ENCODE peak calls at places on chromosomes 2 and 18, in five cellular contexts. Y, P, R, Q and I are unnamed samples.

GRCh38 chr2:144020047-144020446 is 499.9 kb downstream of the ZEB2 start:
- DNase-seq in Y (no peak), P (no peak), R (no peak), Q (no peak), I (no peak)

GRCh38 chr2:217903859-217904613 is 98.8 kb downstream of the TNS1 start:
- DNase-seq in Y (peak; percentile 36), P (no peak), R (no peak), Q (peak; percentile 94), I (no peak)

GRCh38 chr2:122163596-122163995 is 408.1 kb downstream of the TSN start:
- DNase-seq in Y (no peak), P (no peak), R (no peak), Q (no peak), I (no peak)

GRCh38 chr2:216792222-216793001 is 67.5 kb downstream of the TNP1 start:
- DNase-seq in Y (peak; percentile 21), P (peak; percentile 32), R (peak; percentile 94), Q (peak; percentile 79), I (no peak)

GRCh38 chr2:169693344-169693743 is 861 bp downstream of the CFAP210 start:
- DNase-seq in Y (no peak), P (no peak), R (no peak), Q (no peak), I (no peak)

GRCh38 chr18:25453556-25454269 is 101.7 kb upstream of the ZNF521 start:
- DNase-seq in Y (no peak), P (peak; percentile 6), R (peak; percentile 31), Q (no peak), I (no peak)

GRCh38 chr2:224518806-224519580 is 66.2 kb downstream of the CUL3 start:
- DNase-seq in Y (peak; percentile 57), P (peak; percentile 32), R (no peak), Q (no peak), I (no peak)

GRCh38 chr2:20611077-20611843 is 39.6 kb downstream of the HS1BP3 start:
- DNase-seq in Y (peak; percentile 99), P (no peak), R (peak; percentile 56), Q (peak; percentile 95), I (no peak)

GRCh38 chr2:31428001-31428418 is 13.5 kb upstream of the XDH start:
- DNase-seq in Y (no peak), P (peak; percentile 56), R (no peak), Q (no peak), I (no peak)

GRCh38 chr2:37829202-37829601 is 95.9 kb upstream of the RMDN2 start:
- DNase-seq in Y (peak; percentile 61), P (peak; percentile 71), R (peak; percentile 89), Q (no peak), I (no peak)

GRCh38 chr18:27921392-27921791 is 255.5 kb downstream of the CDH2 start:
- DNase-seq in Y (no peak), P (no peak), R (no peak), Q (no peak), I (no peak)

GRCh38 chr18:11136241-11136640 is 13.1 kb downstream of the PIEZO2 start:
- DNase-seq in Y (peak; percentile 27), P (no peak), R (no peak), Q (no peak), I (no peak)

GRCh38 chr2:173716458-173717052 is 248.6 kb downstream of the SP3 start:
- DNase-seq in Y (no peak), P (peak; percentile 72), R (no peak), Q (no peak), I (no peak)

GRCh38 chr18:10530852-10531251 is 5.0 kb downstream of the NAPG start:
- DNase-seq in Y (no peak), P (peak; percentile 61), R (no peak), Q (no peak), I (no peak)

GRCh38 chr18:22411442-22411841 is 6.3 kb downstream of the CTAGE1 start:
- DNase-seq in Y (no peak), P (no peak), R (no peak), Q (no peak), I (no peak)

GRCh38 chr2:199019898-199020507 is 437.7 kb downstream of the SATB2 start:
- DNase-seq in Y (peak; percentile 17), P (peak; percentile 7), R (peak; percentile 41), Q (no peak), I (no peak)

GRCh38 chr18:36382151-36382550 is 84.6 kb downstream of the FHOD3 start:
- DNase-seq in Y (no peak), P (no peak), R (no peak), Q (no peak), I (no peak)

DNA sequence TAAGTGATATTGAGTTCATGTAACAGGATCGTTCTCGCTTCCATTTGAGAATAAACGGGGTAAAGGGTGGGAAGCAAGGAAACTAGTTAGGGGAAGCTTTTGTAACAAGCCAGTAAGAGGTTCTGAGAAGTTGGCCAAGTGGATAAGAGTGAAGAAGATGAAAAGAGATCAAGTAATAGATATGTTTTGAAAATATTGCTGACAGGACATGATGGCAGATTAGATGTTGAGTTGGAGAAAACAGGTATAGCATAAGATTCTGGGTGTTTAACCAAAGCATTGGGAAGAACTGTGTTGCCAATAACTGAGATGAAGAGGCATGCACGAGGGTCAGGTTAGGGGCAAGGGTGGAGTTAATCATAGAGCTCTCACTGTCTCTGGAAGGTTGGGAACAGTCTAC is 330.0 kb upstream of the LRRTM1 start:
- DNase-seq in Y (no peak), P (no peak), R (no peak), Q (no peak), I (no peak)
- TF ChIP-seq CTCF in Y (no peak), P (no peak), R (no peak), Q (no peak), I (no peak)

DNA sequence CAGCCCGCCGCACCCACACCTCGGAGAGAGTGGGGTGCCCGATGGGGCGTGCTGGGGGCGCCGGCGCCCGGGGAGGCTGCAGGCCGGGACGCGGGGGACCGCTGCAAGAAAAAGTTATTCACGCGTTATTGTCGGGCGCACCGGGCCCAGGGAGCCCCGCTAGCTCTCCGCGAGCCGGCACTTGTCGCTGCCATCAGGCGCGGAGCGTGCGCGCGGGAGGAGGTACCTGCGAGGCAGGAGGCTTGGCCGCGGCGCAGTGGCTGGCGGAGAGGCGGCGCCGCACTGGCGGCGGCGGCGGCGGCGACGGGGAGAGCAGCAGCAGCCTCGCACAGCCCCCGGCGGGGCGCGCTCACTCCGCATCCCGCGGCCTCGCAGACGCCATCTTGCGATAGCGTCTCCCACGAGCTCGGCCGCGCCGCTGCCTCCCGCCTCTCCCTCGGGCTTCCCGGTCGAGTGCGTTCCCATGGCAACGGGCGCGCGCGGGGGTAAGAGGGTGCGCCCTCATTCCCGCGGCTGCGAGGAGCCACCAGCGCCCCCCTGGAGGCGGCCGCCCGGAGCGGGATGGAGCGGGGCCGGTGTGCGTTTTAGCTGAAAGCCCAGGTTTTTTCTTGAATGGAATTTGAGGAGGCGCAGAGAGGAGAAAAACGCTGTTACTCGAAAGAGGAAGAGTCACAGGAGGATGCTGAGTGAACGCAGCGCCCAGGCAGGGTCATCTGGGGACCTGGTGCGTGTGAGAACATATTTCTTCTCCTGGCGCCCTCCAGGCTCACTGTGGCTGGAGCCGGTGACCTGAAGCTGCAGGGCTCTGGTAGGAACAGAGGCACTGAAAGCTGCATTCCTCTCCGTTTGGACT is at the start of gene CHN1:
- DNase-seq in Y (peak; percentile 49), P (peak; percentile 59), R (peak; percentile 39), Q (peak; percentile 91), I (peak; percentile 88)
- TF ChIP-seq CTCF in Y (no peak), P (peak; percentile 3), R (no peak), Q (no peak), I (peak; percentile 46)

GRCh38 chr2:43239981-43240761 is 13.8 kb upstream of the ZFP36L2 start:
- DNase-seq in Y (no peak), P (no peak), R (no peak), Q (no peak), I (no peak)
- TF ChIP-seq CTCF in Y (peak; percentile 21), P (peak; percentile 18), R (no peak), Q (no peak), I (no peak)

GRCh38 chr2:160408205-160408561 is 85.4 kb downstream of the RBMS1 start:
- DNase-seq in Y (no peak), P (no peak), R (no peak), Q (no peak), I (no peak)

GRCh38 chr2:160406591-160407392 is 86.8 kb downstream of the RBMS1 start:
- DNase-seq in Y (peak; percentile 80), P (peak; percentile 80), R (no peak), Q (peak; percentile 80), I (no peak)

GRCh38 chr2:160409480-160409879 is 84.1 kb downstream of the RBMS1 start:
- DNase-seq in Y (no peak), P (no peak), R (no peak), Q (no peak), I (no peak)

GRCh38 chr2:160407393-160408204 is 86.0 kb downstream of the RBMS1 start:
- DNase-seq in Y (peak; percentile 35), P (peak; percentile 55), R (no peak), Q (peak; percentile 87), I (peak; percentile 53)

DNA sequence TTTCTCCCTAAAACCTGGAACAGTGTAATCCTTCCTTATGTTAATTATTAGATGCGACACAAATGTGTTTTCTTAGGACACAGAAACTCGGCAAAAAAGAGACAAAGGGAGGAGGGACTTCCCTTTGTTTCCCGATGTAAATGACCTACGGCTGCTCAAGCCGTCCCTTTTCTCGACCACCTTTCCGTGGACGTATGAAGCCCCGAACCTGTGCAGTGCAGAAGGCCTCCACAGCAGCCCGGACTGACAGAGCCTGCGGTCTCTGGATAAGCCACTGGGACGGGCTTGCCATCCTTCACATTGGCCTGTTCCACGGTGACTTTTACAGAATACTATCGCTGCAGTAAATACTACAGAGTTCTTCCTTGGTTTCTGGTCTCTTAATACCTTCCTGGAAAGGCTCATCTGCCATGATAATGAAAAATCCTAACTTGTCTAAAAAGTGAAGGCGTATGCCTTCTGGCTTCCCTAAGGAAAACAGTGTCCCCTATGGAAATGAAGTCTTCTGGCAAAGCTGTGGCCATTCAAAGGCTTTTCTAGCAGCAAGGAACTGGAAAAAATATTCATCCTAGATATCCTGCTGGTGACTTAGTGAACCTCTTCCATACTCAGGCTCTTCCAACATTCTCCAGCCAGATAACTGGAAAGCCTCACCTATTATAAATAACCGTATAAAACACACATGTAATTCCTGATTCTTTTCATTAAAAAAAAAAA is 84.9 kb downstream of the RBMS1 start:
- DNase-seq in Y (no peak), P (no peak), R (no peak), Q (no peak), I (no peak)
- TF ChIP-seq CTCF in Y (peak; percentile 14), P (no peak), R (no peak), Q (no peak), I (peak; percentile 16)

DNA sequence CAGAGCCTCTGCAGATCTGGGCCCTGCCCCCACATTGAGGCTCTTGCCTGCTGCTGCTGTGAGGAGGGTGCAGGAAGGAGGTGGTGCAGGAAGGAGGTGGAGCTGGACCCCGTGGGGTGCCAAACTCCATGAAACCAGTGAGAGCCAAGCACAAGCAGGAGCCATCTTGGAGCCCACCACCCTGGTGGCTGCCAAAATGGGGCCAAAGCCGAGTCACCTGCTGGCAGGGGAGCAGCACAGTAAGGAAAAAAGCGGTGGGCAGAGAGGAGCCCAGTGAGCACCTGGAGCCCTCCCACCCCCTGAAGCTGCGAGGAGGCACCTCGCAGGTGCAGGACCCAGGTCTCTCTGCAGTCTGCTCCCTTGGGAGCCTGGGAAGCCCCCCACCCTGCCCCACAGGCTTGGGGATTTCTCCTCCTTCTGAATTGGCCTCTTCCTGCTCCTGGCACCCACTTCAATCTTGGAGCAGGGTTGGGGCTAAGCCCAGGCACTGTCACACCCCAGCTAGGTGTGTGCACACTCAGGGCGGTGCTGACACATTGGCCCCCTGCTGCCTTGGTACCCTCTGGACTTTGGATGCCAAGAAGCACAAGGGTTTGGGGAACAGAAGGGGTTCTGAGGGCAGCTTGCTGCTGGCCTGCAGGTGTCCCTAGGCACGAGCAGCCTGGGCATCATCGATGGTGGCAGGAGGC is 245.4 kb upstream of the LRRTM4 start:
- DNase-seq in Y (no peak), P (no peak), R (no peak), Q (no peak), I (no peak)
- TF ChIP-seq CTCF in Y (no peak), P (no peak), R (no peak), Q (no peak), I (no peak)